ENCODE peak calls at places on chromosome 11, in eight cellular contexts. W, F, D, O, C, R, Q and E are unnamed samples.

GRCh38 chr11:35183526-35183925 is 44.6 kb downstream of the CD44 start:
- DNase-seq in W (no peak), F (no peak), D (no peak), O (no peak), C (no peak), R (no peak), Q (no peak), E (no peak)

GRCh38 chr11:57842873-57843272 is 81.3 kb downstream of the CTNND1 start:
- DNase-seq in W (no peak), F (no peak), D (no peak), O (no peak), C (no peak), R (no peak), Q (no peak), E (no peak)

GRCh38 chr11:40280161-40281054 is 1179.0 kb downstream of the LRRC4C start:
- DNase-seq in W (peak; percentile 12), F (no peak), D (peak; percentile 22), O (no peak), C (no peak), R (no peak), Q (no peak), E (no peak)

GRCh38 chr11:47056261-47056915 is 119.8 kb downstream of the CSTPP1 start:
- DNase-seq in W (no peak), F (peak; percentile 94), D (peak; percentile 65), O (no peak), C (no peak), R (no peak), Q (peak; percentile 87), E (no peak)

GRCh38 chr11:15276616-15277015 is 161.9 kb downstream of the INSC start:
- DNase-seq in W (peak; percentile 31), F (peak; percentile 4), D (peak; percentile 3), O (no peak), C (no peak), R (no peak), Q (peak; percentile 6), E (no peak)

GRCh38 chr11:125070699-125071254 is 7.7 kb downstream of the SLC37A2 start:
- DNase-seq in W (no peak), F (peak; percentile 64), D (peak; percentile 31), O (peak; percentile 33), C (peak; percentile 89), R (peak; percentile 9), Q (peak; percentile 77), E (peak; percentile 47)

GRCh38 chr11:120239713-120240640 is at the start of gene POU2F3:
- DNase-seq in W (no peak), F (no peak), D (no peak), O (no peak), C (peak; percentile 84), R (peak; percentile 64), Q (no peak), E (peak; percentile 15)

GRCh38 chr11:68942090-68942620 is 38.5 kb downstream of the IGHMBP2 start:
- DNase-seq in W (no peak), F (no peak), D (no peak), O (no peak), C (no peak), R (no peak), Q (no peak), E (no peak)

GRCh38 chr11:17585911-17586695 is 39.0 kb downstream of the OTOG start:
- DNase-seq in W (no peak), F (no peak), D (no peak), O (no peak), C (no peak), R (no peak), Q (no peak), E (no peak)

GRCh38 chr11:36619502-36619901 is 21.5 kb upstream of the RAG2 start:
- DNase-seq in W (no peak), F (no peak), D (peak; percentile 9), O (no peak), C (no peak), R (no peak), Q (peak; percentile 27), E (no peak)

GRCh38 chr11:119992171-119993051 is 145.5 kb downstream of the TRIM29 start:
- DNase-seq in W (no peak), F (no peak), D (no peak), O (no peak), C (peak; percentile 52), R (no peak), Q (no peak), E (no peak)

GRCh38 chr11:118662401-118663271 is 16.8 kb downstream of the TREH start:
- DNase-seq in W (no peak), F (no peak), D (no peak), O (no peak), C (no peak), R (no peak), Q (no peak), E (no peak)

GRCh38 chr11:69611548-69612526 is 29.1 kb upstream of the CCND1 start:
- DNase-seq in W (no peak), F (peak; percentile 31), D (no peak), O (no peak), C (no peak), R (no peak), Q (peak; percentile 44), E (no peak)

GRCh38 chr11:7348432-7349298 is 97.0 kb downstream of the SYT9 start:
- DNase-seq in W (no peak), F (no peak), D (no peak), O (no peak), C (no peak), R (no peak), Q (peak; percentile 10), E (no peak)

GRCh38 chr11:86740628-86741488 is 59.5 kb upstream of the PRSS23 start:
- DNase-seq in W (no peak), F (peak; percentile 98), D (peak; percentile 98), O (no peak), C (no peak), R (peak; percentile 51), Q (peak; percentile 97), E (peak; percentile 48)

GRCh38 chr11:45204761-45205160 is 58.3 kb downstream of the PRDM11 start:
- DNase-seq in W (no peak), F (no peak), D (no peak), O (no peak), C (no peak), R (no peak), Q (peak; percentile 28), E (no peak)
- TF ChIP-seq CTCF in W (no peak), F (no peak), D (peak; percentile 23), O (no peak), C (no peak), R (no peak), Q (peak; percentile 29), E (no peak)

DNA sequence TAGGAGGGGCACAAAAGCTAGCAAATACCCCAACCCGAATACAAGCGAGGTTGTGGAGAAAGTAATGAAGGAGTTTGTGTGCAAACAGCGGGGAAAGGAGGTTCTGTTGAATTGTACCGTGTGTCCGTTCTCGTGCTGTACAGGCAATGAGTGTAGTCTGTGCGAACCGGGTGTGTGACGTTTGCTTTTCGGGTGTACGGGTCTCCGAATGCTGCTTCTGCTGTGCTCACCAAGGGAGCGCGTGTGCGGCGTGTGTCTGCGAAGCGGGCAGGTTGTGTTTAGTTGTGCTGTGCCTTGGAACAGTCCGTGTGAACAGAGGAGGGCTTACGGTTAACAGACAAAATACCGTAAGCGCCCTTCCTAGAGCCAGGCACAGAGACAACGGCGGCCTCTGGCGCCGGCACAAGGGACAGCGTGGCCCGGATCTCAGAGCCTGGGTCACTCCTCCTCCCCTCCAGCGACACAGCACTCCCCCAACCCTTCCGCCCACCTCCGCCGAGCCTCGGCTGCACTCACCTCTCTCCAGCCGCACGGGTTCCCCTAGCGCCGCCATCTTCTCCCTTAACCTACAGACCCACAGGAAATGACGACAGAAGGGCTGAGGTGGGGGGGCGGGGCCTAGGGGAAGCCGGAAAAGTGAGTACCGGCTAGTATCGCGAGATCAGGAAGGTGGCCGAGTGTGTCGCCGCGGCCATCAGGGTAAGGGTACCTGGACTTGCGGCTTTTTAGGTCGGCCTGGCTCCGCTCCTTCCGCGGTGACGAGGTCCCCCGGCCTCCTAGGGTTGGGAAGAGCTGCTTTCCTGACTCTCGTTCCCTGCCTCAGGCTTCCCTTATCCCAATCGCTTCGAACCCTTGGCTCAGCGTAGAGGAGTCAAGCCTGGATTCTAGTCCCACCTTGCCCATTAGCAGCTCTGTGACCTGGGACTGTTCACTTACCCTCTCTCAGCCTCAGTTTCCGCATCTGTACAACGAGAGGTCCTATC is at the start of gene LIN7C:
- DNase-seq in W (peak; percentile 79), F (peak; percentile 92), D (peak; percentile 97), O (peak; percentile 97), C (peak; percentile 97), R (peak; percentile 97), Q (peak; percentile 96), E (peak; percentile 86)
- TF ChIP-seq CTCF in W (no peak), F (peak; percentile 2), D (no peak), O (peak; percentile 39), C (peak; percentile 19), R (no peak), Q (no peak), E (no peak)

GRCh38 chr11:78418584-78419211 is 1.1 kb upstream of the GAB2 start:
- DNase-seq in W (no peak), F (peak; percentile 27), D (no peak), O (no peak), C (no peak), R (no peak), Q (no peak), E (no peak)

GRCh38 chr11:78416285-78417174 is 1.1 kb downstream of the GAB2 start:
- DNase-seq in W (peak; percentile 75), F (peak; percentile 87), D (peak; percentile 87), O (peak; percentile 75), C (peak; percentile 93), R (peak; percentile 86), Q (peak; percentile 91), E (peak; percentile 88)

GRCh38 chr11:78419327-78419726 is 1.7 kb upstream of the GAB2 start:
- DNase-seq in W (no peak), F (peak; percentile 99), D (peak; percentile 92), O (no peak), C (no peak), R (peak; percentile 43), Q (peak; percentile 99), E (no peak)

GRCh38 chr11:78417175-78417887 is at the start of gene GAB2:
- DNase-seq in W (no peak), F (no peak), D (no peak), O (no peak), C (no peak), R (peak; percentile 50), Q (no peak), E (peak; percentile 50)

DNA sequence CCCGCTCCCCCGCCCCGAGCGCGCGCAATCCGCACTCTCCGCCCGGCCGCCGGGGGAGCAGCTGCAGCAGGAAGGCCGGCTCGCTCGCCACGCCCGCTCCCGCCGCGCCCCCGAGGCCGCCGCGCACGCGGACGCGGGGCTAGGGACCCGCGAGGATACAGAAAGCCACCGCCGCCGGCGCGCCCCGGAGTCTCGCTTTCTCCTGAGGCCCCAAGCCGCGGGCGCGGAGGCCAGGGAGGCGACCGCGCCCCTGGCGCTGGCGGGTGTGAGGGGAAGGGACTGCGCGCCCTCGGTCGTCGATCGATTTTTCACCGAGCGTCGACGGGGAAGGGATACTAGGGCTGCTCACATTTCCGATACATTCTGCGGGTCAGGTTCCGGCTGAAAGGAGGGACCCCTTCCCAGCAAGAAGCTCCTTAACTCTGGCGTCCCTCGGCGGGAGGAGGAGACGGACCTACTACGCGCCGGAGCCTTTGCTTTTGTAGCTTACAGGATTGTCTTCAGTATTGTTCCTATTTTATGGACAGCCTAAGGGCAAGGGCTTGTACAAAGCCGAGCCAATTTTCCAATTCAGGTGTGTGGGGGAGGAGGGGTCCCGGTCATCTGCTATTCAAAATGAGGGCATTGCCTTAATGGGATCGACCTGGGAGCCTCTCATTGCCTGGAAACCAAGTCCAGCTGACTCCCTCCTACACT is 416 bp upstream of the GAB2 start:
- DNase-seq in W (peak; percentile 75), F (peak; percentile 69), D (peak; percentile 72), O (peak; percentile 79), C (peak; percentile 93), R (peak; percentile 79), Q (peak; percentile 87), E (peak; percentile 86)
- TF ChIP-seq CTCF in W (peak; percentile 34), F (peak; percentile 29), D (no peak), O (no peak), C (peak; percentile 14), R (peak; percentile 8), Q (no peak), E (no peak)

GRCh38 chr11:67630943-67631331 is 1.2 kb upstream of the NUDT8 start:
- DNase-seq in W (no peak), F (no peak), D (no peak), O (no peak), C (no peak), R (no peak), Q (no peak), E (no peak)
- TF ChIP-seq CTCF in W (peak; percentile 4), F (no peak), D (no peak), O (peak; percentile 51), C (no peak), R (no peak), Q (no peak), E (no peak)